ENCODE peak calls at places on chromosomes 7 and 10, in six cellular contexts. One of them, this sample, is unnamed.

GRCh38 chr10:93859049-93859655 is 34.6 kb upstream of the SLC35G1 start:
- DNase-seq in MCF 10A: peak
- DNase-seq in psoas muscle: no peak
- DNase-seq in stimulated activated naive CD8-positive, alpha-beta T cell treated with anti-CD3 and anti-CD28 coated beads, Interleukin-15, Interleukin-2, amounts not matched to agents 100 U/mL and 50 U/mL, for 24 hours: no peak
- DNase-seq in glutamatergic neuron: no peak
- DNase-seq in endodermal cell: no peak
- DNase-seq in this sample: no peak

GRCh38 chr7:77276120-77276519 is 76.5 kb upstream of the FGL2 start:
- DNase-seq in MCF 10A: no peak
- DNase-seq in psoas muscle: no peak
- DNase-seq in stimulated activated naive CD8-positive, alpha-beta T cell treated with anti-CD3 and anti-CD28 coated beads, Interleukin-15, Interleukin-2, amounts not matched to agents 100 U/mL and 50 U/mL, for 24 hours: no peak
- DNase-seq in glutamatergic neuron: no peak
- DNase-seq in endodermal cell: no peak
- DNase-seq in this sample: peak

GRCh38 chr7:24199978-24200377 is 84.0 kb upstream of the NPY start:
- DNase-seq in MCF 10A: no peak
- DNase-seq in psoas muscle: no peak
- DNase-seq in stimulated activated naive CD8-positive, alpha-beta T cell treated with anti-CD3 and anti-CD28 coated beads, Interleukin-15, Interleukin-2, amounts not matched to agents 100 U/mL and 50 U/mL, for 24 hours: no peak
- DNase-seq in glutamatergic neuron: no peak
- DNase-seq in endodermal cell: no peak
- DNase-seq in this sample: no peak

GRCh38 chr7:2710901-2711551 is 23.0 kb downstream of the AMZ1 start:
- DNase-seq in MCF 10A: no peak
- DNase-seq in psoas muscle: no peak
- DNase-seq in stimulated activated naive CD8-positive, alpha-beta T cell treated with anti-CD3 and anti-CD28 coated beads, Interleukin-15, Interleukin-2, amounts not matched to agents 100 U/mL and 50 U/mL, for 24 hours: no peak
- DNase-seq in glutamatergic neuron: no peak
- DNase-seq in endodermal cell: peak
- DNase-seq in this sample: peak

GRCh38 chr10:102710604-102711003 is 3.6 kb downstream of the ARL3 start:
- DNase-seq in MCF 10A: no peak
- DNase-seq in psoas muscle: no peak
- DNase-seq in stimulated activated naive CD8-positive, alpha-beta T cell treated with anti-CD3 and anti-CD28 coated beads, Interleukin-15, Interleukin-2, amounts not matched to agents 100 U/mL and 50 U/mL, for 24 hours: no peak
- DNase-seq in glutamatergic neuron: no peak
- DNase-seq in endodermal cell: no peak
- DNase-seq in this sample: peak

GRCh38 chr10:107653832-107654287 is 489.4 kb upstream of the SORCS1 start:
- DNase-seq in MCF 10A: peak
- DNase-seq in psoas muscle: no peak
- DNase-seq in stimulated activated naive CD8-positive, alpha-beta T cell treated with anti-CD3 and anti-CD28 coated beads, Interleukin-15, Interleukin-2, amounts not matched to agents 100 U/mL and 50 U/mL, for 24 hours: no peak
- DNase-seq in glutamatergic neuron: no peak
- DNase-seq in endodermal cell: no peak
- DNase-seq in this sample: peak

GRCh38 chr10:88116491-88116890 is 253.1 kb downstream of the PTEN start:
- DNase-seq in MCF 10A: no peak
- DNase-seq in psoas muscle: no peak
- DNase-seq in stimulated activated naive CD8-positive, alpha-beta T cell treated with anti-CD3 and anti-CD28 coated beads, Interleukin-15, Interleukin-2, amounts not matched to agents 100 U/mL and 50 U/mL, for 24 hours: no peak
- DNase-seq in glutamatergic neuron: no peak
- DNase-seq in endodermal cell: no peak
- DNase-seq in this sample: no peak

GRCh38 chr10:86389441-86390193 is 23.0 kb upstream of the GRID1 start:
- DNase-seq in MCF 10A: no peak
- DNase-seq in psoas muscle: no peak
- DNase-seq in stimulated activated naive CD8-positive, alpha-beta T cell treated with anti-CD3 and anti-CD28 coated beads, Interleukin-15, Interleukin-2, amounts not matched to agents 100 U/mL and 50 U/mL, for 24 hours: peak
- DNase-seq in glutamatergic neuron: peak
- DNase-seq in endodermal cell: peak
- DNase-seq in this sample: no peak

GRCh38 chr10:60964257-60965235 is 20.6 kb upstream of the RHOBTB1 start:
- DNase-seq in MCF 10A: peak
- DNase-seq in psoas muscle: peak
- DNase-seq in stimulated activated naive CD8-positive, alpha-beta T cell treated with anti-CD3 and anti-CD28 coated beads, Interleukin-15, Interleukin-2, amounts not matched to agents 100 U/mL and 50 U/mL, for 24 hours: peak
- DNase-seq in glutamatergic neuron: peak
- DNase-seq in endodermal cell: peak
- DNase-seq in this sample: peak

GRCh38 chr7:159231017-159231416 is 86.3 kb upstream of the VIPR2 start:
- DNase-seq in MCF 10A: no peak
- DNase-seq in psoas muscle: no peak
- DNase-seq in stimulated activated naive CD8-positive, alpha-beta T cell treated with anti-CD3 and anti-CD28 coated beads, Interleukin-15, Interleukin-2, amounts not matched to agents 100 U/mL and 50 U/mL, for 24 hours: no peak
- DNase-seq in glutamatergic neuron: no peak
- DNase-seq in endodermal cell: no peak
- DNase-seq in this sample: no peak

GRCh38 chr7:123681561-123681960 is 25.9 kb downstream of the LMOD2 start:
- DNase-seq in MCF 10A: no peak
- DNase-seq in psoas muscle: no peak
- DNase-seq in stimulated activated naive CD8-positive, alpha-beta T cell treated with anti-CD3 and anti-CD28 coated beads, Interleukin-15, Interleukin-2, amounts not matched to agents 100 U/mL and 50 U/mL, for 24 hours: no peak
- DNase-seq in glutamatergic neuron: no peak
- DNase-seq in endodermal cell: no peak
- DNase-seq in this sample: no peak

GRCh38 chr7:143018931-143019330 is 8.0 kb downstream of the OR9A2 start:
- DNase-seq in MCF 10A: no peak
- DNase-seq in psoas muscle: no peak
- DNase-seq in stimulated activated naive CD8-positive, alpha-beta T cell treated with anti-CD3 and anti-CD28 coated beads, Interleukin-15, Interleukin-2, amounts not matched to agents 100 U/mL and 50 U/mL, for 24 hours: no peak
- DNase-seq in glutamatergic neuron: no peak
- DNase-seq in endodermal cell: no peak
- DNase-seq in this sample: no peak

GRCh38 chr7:1704326-1705241 is 34.5 kb downstream of the ELFN1 start:
- DNase-seq in MCF 10A: no peak
- DNase-seq in psoas muscle: no peak
- DNase-seq in stimulated activated naive CD8-positive, alpha-beta T cell treated with anti-CD3 and anti-CD28 coated beads, Interleukin-15, Interleukin-2, amounts not matched to agents 100 U/mL and 50 U/mL, for 24 hours: no peak
- DNase-seq in glutamatergic neuron: no peak
- DNase-seq in endodermal cell: peak
- DNase-seq in this sample: no peak

GRCh38 chr7:98085674-98086073 is 21.0 kb upstream of the LMTK2 start:
- DNase-seq in MCF 10A: no peak
- DNase-seq in psoas muscle: no peak
- DNase-seq in stimulated activated naive CD8-positive, alpha-beta T cell treated with anti-CD3 and anti-CD28 coated beads, Interleukin-15, Interleukin-2, amounts not matched to agents 100 U/mL and 50 U/mL, for 24 hours: no peak
- DNase-seq in glutamatergic neuron: no peak
- DNase-seq in endodermal cell: peak
- DNase-seq in this sample: no peak

GRCh38 chr7:101864039-101864438 is 46.6 kb downstream of the CUX1 start:
- DNase-seq in MCF 10A: no peak
- DNase-seq in psoas muscle: no peak
- DNase-seq in stimulated activated naive CD8-positive, alpha-beta T cell treated with anti-CD3 and anti-CD28 coated beads, Interleukin-15, Interleukin-2, amounts not matched to agents 100 U/mL and 50 U/mL, for 24 hours: no peak
- DNase-seq in glutamatergic neuron: no peak
- DNase-seq in endodermal cell: no peak
- DNase-seq in this sample: no peak

GRCh38 chr10:97396056-97396455 is 5.1 kb downstream of the RRP12 start:
- DNase-seq in MCF 10A: no peak
- DNase-seq in psoas muscle: no peak
- DNase-seq in stimulated activated naive CD8-positive, alpha-beta T cell treated with anti-CD3 and anti-CD28 coated beads, Interleukin-15, Interleukin-2, amounts not matched to agents 100 U/mL and 50 U/mL, for 24 hours: no peak
- DNase-seq in glutamatergic neuron: no peak
- DNase-seq in endodermal cell: no peak
- DNase-seq in this sample: no peak

GRCh38 chr7:70565723-70566122 is 566.2 kb upstream of the GALNT17 start:
- DNase-seq in MCF 10A: no peak
- DNase-seq in psoas muscle: no peak
- DNase-seq in stimulated activated naive CD8-positive, alpha-beta T cell treated with anti-CD3 and anti-CD28 coated beads, Interleukin-15, Interleukin-2, amounts not matched to agents 100 U/mL and 50 U/mL, for 24 hours: no peak
- DNase-seq in glutamatergic neuron: no peak
- DNase-seq in endodermal cell: no peak
- DNase-seq in this sample: no peak

GRCh38 chr7:105911961-105912575 is 35.7 kb upstream of the ATXN7L1 start:
- DNase-seq in MCF 10A: no peak
- DNase-seq in psoas muscle: no peak
- DNase-seq in stimulated activated naive CD8-positive, alpha-beta T cell treated with anti-CD3 and anti-CD28 coated beads, Interleukin-15, Interleukin-2, amounts not matched to agents 100 U/mL and 50 U/mL, for 24 hours: no peak
- DNase-seq in glutamatergic neuron: no peak
- DNase-seq in endodermal cell: no peak
- DNase-seq in this sample: no peak

GRCh38 chr7:2309889-2310331 is 4.3 kb downstream of the SNX8 start:
- DNase-seq in MCF 10A: peak
- DNase-seq in psoas muscle: no peak
- DNase-seq in stimulated activated naive CD8-positive, alpha-beta T cell treated with anti-CD3 and anti-CD28 coated beads, Interleukin-15, Interleukin-2, amounts not matched to agents 100 U/mL and 50 U/mL, for 24 hours: no peak
- DNase-seq in glutamatergic neuron: no peak
- DNase-seq in endodermal cell: peak
- DNase-seq in this sample: no peak

GRCh38 chr10:128047991-128048826 is 78.0 kb downstream of the MKI67 start:
- DNase-seq in MCF 10A: peak
- DNase-seq in psoas muscle: no peak
- DNase-seq in stimulated activated naive CD8-positive, alpha-beta T cell treated with anti-CD3 and anti-CD28 coated beads, Interleukin-15, Interleukin-2, amounts not matched to agents 100 U/mL and 50 U/mL, for 24 hours: peak
- DNase-seq in glutamatergic neuron: no peak
- DNase-seq in endodermal cell: no peak
- DNase-seq in this sample: peak

GRCh38 chr7:101543846-101544245 is 85.2 kb downstream of the MYL10 start:
- DNase-seq in MCF 10A: no peak
- DNase-seq in psoas muscle: peak
- DNase-seq in stimulated activated naive CD8-positive, alpha-beta T cell treated with anti-CD3 and anti-CD28 coated beads, Interleukin-15, Interleukin-2, amounts not matched to agents 100 U/mL and 50 U/mL, for 24 hours: no peak
- DNase-seq in glutamatergic neuron: no peak
- DNase-seq in endodermal cell: no peak
- DNase-seq in this sample: no peak

GRCh38 chr7:72493850-72494661 is 81.9 kb upstream of the CALN1 start:
- DNase-seq in MCF 10A: peak
- DNase-seq in psoas muscle: no peak
- DNase-seq in stimulated activated naive CD8-positive, alpha-beta T cell treated with anti-CD3 and anti-CD28 coated beads, Interleukin-15, Interleukin-2, amounts not matched to agents 100 U/mL and 50 U/mL, for 24 hours: peak
- DNase-seq in glutamatergic neuron: peak
- DNase-seq in endodermal cell: peak
- DNase-seq in this sample: peak

GRCh38 chr7:22480523-22481075 is 19.4 kb downstream of the STEAP1B start:
- DNase-seq in MCF 10A: no peak
- DNase-seq in psoas muscle: no peak
- DNase-seq in stimulated activated naive CD8-positive, alpha-beta T cell treated with anti-CD3 and anti-CD28 coated beads, Interleukin-15, Interleukin-2, amounts not matched to agents 100 U/mL and 50 U/mL, for 24 hours: no peak
- DNase-seq in glutamatergic neuron: no peak
- DNase-seq in endodermal cell: no peak
- DNase-seq in this sample: no peak

GRCh38 chr7:148914208-148914777 is 30.2 kb upstream of the EZH2 start:
- DNase-seq in MCF 10A: peak
- DNase-seq in psoas muscle: no peak
- DNase-seq in stimulated activated naive CD8-positive, alpha-beta T cell treated with anti-CD3 and anti-CD28 coated beads, Interleukin-15, Interleukin-2, amounts not matched to agents 100 U/mL and 50 U/mL, for 24 hours: peak
- DNase-seq in glutamatergic neuron: no peak
- DNase-seq in endodermal cell: no peak
- DNase-seq in this sample: no peak

GRCh38 chr7:102222445-102222844 is 64.2 kb upstream of the SH2B2 start:
- DNase-seq in MCF 10A: no peak
- DNase-seq in psoas muscle: no peak
- DNase-seq in stimulated activated naive CD8-positive, alpha-beta T cell treated with anti-CD3 and anti-CD28 coated beads, Interleukin-15, Interleukin-2, amounts not matched to agents 100 U/mL and 50 U/mL, for 24 hours: no peak
- DNase-seq in glutamatergic neuron: no peak
- DNase-seq in endodermal cell: no peak
- DNase-seq in this sample: no peak

GRCh38 chr10:30782543-30783461 is 153.2 kb upstream of the LYZL2 start:
- DNase-seq in MCF 10A: no peak
- DNase-seq in psoas muscle: peak
- DNase-seq in stimulated activated naive CD8-positive, alpha-beta T cell treated with anti-CD3 and anti-CD28 coated beads, Interleukin-15, Interleukin-2, amounts not matched to agents 100 U/mL and 50 U/mL, for 24 hours: no peak
- DNase-seq in glutamatergic neuron: peak
- DNase-seq in endodermal cell: peak
- DNase-seq in this sample: peak

GRCh38 chr7:3757059-3757458 is 456.0 kb downstream of the SDK1 start:
- DNase-seq in MCF 10A: no peak
- DNase-seq in psoas muscle: no peak
- DNase-seq in stimulated activated naive CD8-positive, alpha-beta T cell treated with anti-CD3 and anti-CD28 coated beads, Interleukin-15, Interleukin-2, amounts not matched to agents 100 U/mL and 50 U/mL, for 24 hours: no peak
- DNase-seq in glutamatergic neuron: no peak
- DNase-seq in endodermal cell: no peak
- DNase-seq in this sample: no peak

GRCh38 chr10:34854147-34854601 is 39.1 kb upstream of the PARD3 start:
- DNase-seq in MCF 10A: peak
- DNase-seq in psoas muscle: no peak
- DNase-seq in stimulated activated naive CD8-positive, alpha-beta T cell treated with anti-CD3 and anti-CD28 coated beads, Interleukin-15, Interleukin-2, amounts not matched to agents 100 U/mL and 50 U/mL, for 24 hours: no peak
- DNase-seq in glutamatergic neuron: no peak
- DNase-seq in endodermal cell: no peak
- DNase-seq in this sample: peak

GRCh38 chr7:134996097-134996550 is 9.8 kb downstream of the AGBL3 start:
- DNase-seq in MCF 10A: no peak
- DNase-seq in psoas muscle: no peak
- DNase-seq in stimulated activated naive CD8-positive, alpha-beta T cell treated with anti-CD3 and anti-CD28 coated beads, Interleukin-15, Interleukin-2, amounts not matched to agents 100 U/mL and 50 U/mL, for 24 hours: no peak
- DNase-seq in glutamatergic neuron: no peak
- DNase-seq in endodermal cell: no peak
- DNase-seq in this sample: no peak

GRCh38 chr7:8724080-8724718 is 290.8 kb downstream of the NXPH1 start:
- DNase-seq in MCF 10A: peak
- DNase-seq in psoas muscle: no peak
- DNase-seq in stimulated activated naive CD8-positive, alpha-beta T cell treated with anti-CD3 and anti-CD28 coated beads, Interleukin-15, Interleukin-2, amounts not matched to agents 100 U/mL and 50 U/mL, for 24 hours: peak
- DNase-seq in glutamatergic neuron: peak
- DNase-seq in endodermal cell: peak
- DNase-seq in this sample: peak

GRCh38 chr10:7133270-7133669 is 277.6 kb downstream of the SFMBT2 start:
- DNase-seq in MCF 10A: no peak
- DNase-seq in psoas muscle: no peak
- DNase-seq in stimulated activated naive CD8-positive, alpha-beta T cell treated with anti-CD3 and anti-CD28 coated beads, Interleukin-15, Interleukin-2, amounts not matched to agents 100 U/mL and 50 U/mL, for 24 hours: no peak
- DNase-seq in glutamatergic neuron: no peak
- DNase-seq in endodermal cell: no peak
- DNase-seq in this sample: no peak

GRCh38 chr7:47536705-47537611 is 45.0 kb downstream of the TNS3 start:
- DNase-seq in MCF 10A: no peak
- DNase-seq in psoas muscle: peak
- DNase-seq in stimulated activated naive CD8-positive, alpha-beta T cell treated with anti-CD3 and anti-CD28 coated beads, Interleukin-15, Interleukin-2, amounts not matched to agents 100 U/mL and 50 U/mL, for 24 hours: no peak
- DNase-seq in glutamatergic neuron: peak
- DNase-seq in endodermal cell: peak
- DNase-seq in this sample: peak

GRCh38 chr10:73589538-73590126 is 1.5 kb downstream of the USP54 start:
- DNase-seq in MCF 10A: no peak
- DNase-seq in psoas muscle: no peak
- DNase-seq in stimulated activated naive CD8-positive, alpha-beta T cell treated with anti-CD3 and anti-CD28 coated beads, Interleukin-15, Interleukin-2, amounts not matched to agents 100 U/mL and 50 U/mL, for 24 hours: no peak
- DNase-seq in glutamatergic neuron: no peak
- DNase-seq in endodermal cell: peak
- DNase-seq in this sample: no peak

GRCh38 chr10:7003821-7004220 is 407.0 kb downstream of the SFMBT2 start:
- DNase-seq in MCF 10A: no peak
- DNase-seq in psoas muscle: no peak
- DNase-seq in stimulated activated naive CD8-positive, alpha-beta T cell treated with anti-CD3 and anti-CD28 coated beads, Interleukin-15, Interleukin-2, amounts not matched to agents 100 U/mL and 50 U/mL, for 24 hours: no peak
- DNase-seq in glutamatergic neuron: no peak
- DNase-seq in endodermal cell: no peak
- DNase-seq in this sample: no peak